ENCODE peak calls at places on chromosomes 6 and 20, in six cellular contexts. X is KBM-7, V is SHP77, R is neuronal stem cell, M is H7, F is A549. D is an unnamed sample.

GRCh38 chr6:163902993-163903392 is 488.5 kb downstream of the QKI start:
- DNase-seq in X (no peak), V (no peak), R (no peak), M (no peak), F (no peak), D (no peak)

GRCh38 chr6:26534681-26535465 is 3.3 kb upstream of the HMGN4 start:
- DNase-seq in X (no peak), V (peak), R (no peak), M (no peak), F (no peak), D (no peak)

GRCh38 chr6:127637830-127638229 is 60.9 kb downstream of the C6orf58 start:
- DNase-seq in X (no peak), V (no peak), R (no peak), M (no peak), F (no peak), D (peak)

GRCh38 chr6:113067612-113068262 is 720.6 kb downstream of the RFPL4B start:
- DNase-seq in X (no peak), V (no peak), R (no peak), M (no peak), F (no peak), D (no peak)

GRCh38 chr20:1894951-1895673 is at the start of gene SIRPA:
- DNase-seq in X (peak), V (no peak), R (peak), M (peak), F (peak), D (peak)

GRCh38 chr20:944774-945410 is 28.8 kb upstream of the ANGPT4 start:
- DNase-seq in X (no peak), V (no peak), R (no peak), M (peak), F (no peak), D (no peak)

GRCh38 chr20:40880063-40880715 is 148.4 kb upstream of the TOP1 start:
- DNase-seq in X (peak), V (no peak), R (no peak), M (no peak), F (no peak), D (peak)

GRCh38 chr20:6636209-6637159 is 131.0 kb upstream of the BMP2 start:
- DNase-seq in X (peak), V (peak), R (peak), M (peak), F (peak), D (peak)

GRCh38 chr20:47790032-47790965 is 5.0 kb upstream of the SULF2 start:
- DNase-seq in X (no peak), V (no peak), R (no peak), M (no peak), F (no peak), D (no peak)